ENCODE peak calls at places on chromosomes 6 and 20, in ten cellular contexts. One of them, this sample, is unnamed.

GRCh38 chr20:40657526-40657925 is 31.5 kb downstream of the MAFB start:
- DNase-seq in endothelial cell: no peak
- DNase-seq in Kasumi-1: no peak
- DNase-seq in mucosa of descending colon: no peak
- DNase-seq in T-helper 2 cell: no peak
- DNase-seq in activated CD4-positive, alpha-beta T cell treated with anti-CD3 and anti-CD28 coated beads, Interleukin-2, amount 50 U/mL, for 4 hours: no peak
- DNase-seq in GM13976: no peak
- DNase-seq in RKO: no peak
- DNase-seq in stromal cell of bone marrow: peak
- DNase-seq in PC-9: no peak
- DNase-seq in this sample: no peak

GRCh38 chr20:50415031-50415515 is 95.1 kb upstream of the PTPN1 start:
- DNase-seq in Kasumi-1: no peak
- DNase-seq in mucosa of descending colon: no peak
- DNase-seq in T-helper 2 cell: no peak
- DNase-seq in activated CD4-positive, alpha-beta T cell treated with anti-CD3 and anti-CD28 coated beads, Interleukin-2, amount 50 U/mL, for 4 hours: no peak
- DNase-seq in stromal cell of bone marrow: no peak
- DNase-seq in endothelial cell: no peak
- DNase-seq in PC-9: peak
- DNase-seq in GM13976: no peak
- DNase-seq in RKO: no peak
- DNase-seq in this sample: no peak

GRCh38 chr6:36443951-36444428 is 1.2 kb downstream of the KCTD20 start:
- DNase-seq in RKO: peak
- DNase-seq in GM13976: peak
- DNase-seq in PC-9: no peak
- DNase-seq in endothelial cell: peak
- DNase-seq in stromal cell of bone marrow: no peak
- DNase-seq in activated CD4-positive, alpha-beta T cell treated with anti-CD3 and anti-CD28 coated beads, Interleukin-2, amount 50 U/mL, for 4 hours: no peak
- DNase-seq in mucosa of descending colon: no peak
- DNase-seq in T-helper 2 cell: peak
- DNase-seq in Kasumi-1: peak
- DNase-seq in this sample: no peak

GRCh38 chr6:7169296-7169721 is 61.5 kb downstream of the RREB1 start:
- DNase-seq in GM13976: no peak
- DNase-seq in Kasumi-1: no peak
- DNase-seq in RKO: no peak
- DNase-seq in mucosa of descending colon: no peak
- DNase-seq in T-helper 2 cell: no peak
- DNase-seq in endothelial cell: no peak
- DNase-seq in stromal cell of bone marrow: no peak
- DNase-seq in PC-9: no peak
- DNase-seq in activated CD4-positive, alpha-beta T cell treated with anti-CD3 and anti-CD28 coated beads, Interleukin-2, amount 50 U/mL, for 4 hours: no peak
- DNase-seq in this sample: no peak

GRCh38 chr6:161273752-161274487 is at the start of gene AGPAT4:
- DNase-seq in mucosa of descending colon: peak
- DNase-seq in stromal cell of bone marrow: peak
- DNase-seq in PC-9: peak
- DNase-seq in Kasumi-1: peak
- DNase-seq in endothelial cell: peak
- DNase-seq in T-helper 2 cell: peak
- DNase-seq in GM13976: peak
- DNase-seq in activated CD4-positive, alpha-beta T cell treated with anti-CD3 and anti-CD28 coated beads, Interleukin-2, amount 50 U/mL, for 4 hours: peak
- DNase-seq in RKO: peak
- DNase-seq in this sample: peak

GRCh38 chr20:40805592-40805991 is 116.6 kb upstream of the MAFB start:
- DNase-seq in PC-9: no peak
- DNase-seq in stromal cell of bone marrow: no peak
- DNase-seq in T-helper 2 cell: no peak
- DNase-seq in endothelial cell: no peak
- DNase-seq in RKO: no peak
- DNase-seq in activated CD4-positive, alpha-beta T cell treated with anti-CD3 and anti-CD28 coated beads, Interleukin-2, amount 50 U/mL, for 4 hours: no peak
- DNase-seq in mucosa of descending colon: no peak
- DNase-seq in Kasumi-1: no peak
- DNase-seq in GM13976: no peak
- DNase-seq in this sample: no peak

GRCh38 chr6:82987951-82988350 is 77.7 kb downstream of the UBE3D start:
- DNase-seq in mucosa of descending colon: no peak
- DNase-seq in stromal cell of bone marrow: no peak
- DNase-seq in PC-9: no peak
- DNase-seq in T-helper 2 cell: no peak
- DNase-seq in RKO: no peak
- DNase-seq in endothelial cell: no peak
- DNase-seq in activated CD4-positive, alpha-beta T cell treated with anti-CD3 and anti-CD28 coated beads, Interleukin-2, amount 50 U/mL, for 4 hours: no peak
- DNase-seq in Kasumi-1: no peak
- DNase-seq in GM13976: no peak
- DNase-seq in this sample: no peak

GRCh38 chr6:114315841-114316595 is 26.8 kb downstream of the HS3ST5 start:
- DNase-seq in PC-9: no peak
- DNase-seq in T-helper 2 cell: no peak
- DNase-seq in RKO: no peak
- DNase-seq in endothelial cell: no peak
- DNase-seq in stromal cell of bone marrow: no peak
- DNase-seq in GM13976: no peak
- DNase-seq in mucosa of descending colon: no peak
- DNase-seq in Kasumi-1: no peak
- DNase-seq in activated CD4-positive, alpha-beta T cell treated with anti-CD3 and anti-CD28 coated beads, Interleukin-2, amount 50 U/mL, for 4 hours: no peak
- DNase-seq in this sample: no peak

GRCh38 chr6:40409716-40410397 is 177.3 kb downstream of the LRFN2 start:
- DNase-seq in RKO: no peak
- DNase-seq in GM13976: no peak
- DNase-seq in PC-9: no peak
- DNase-seq in stromal cell of bone marrow: no peak
- DNase-seq in endothelial cell: no peak
- DNase-seq in Kasumi-1: no peak
- DNase-seq in T-helper 2 cell: no peak
- DNase-seq in mucosa of descending colon: no peak
- DNase-seq in activated CD4-positive, alpha-beta T cell treated with anti-CD3 and anti-CD28 coated beads, Interleukin-2, amount 50 U/mL, for 4 hours: no peak
- DNase-seq in this sample: no peak

GRCh38 chr6:125248136-125248535 is 53.6 kb downstream of the HDDC2 start:
- DNase-seq in GM13976: no peak
- DNase-seq in endothelial cell: no peak
- DNase-seq in Kasumi-1: no peak
- DNase-seq in activated CD4-positive, alpha-beta T cell treated with anti-CD3 and anti-CD28 coated beads, Interleukin-2, amount 50 U/mL, for 4 hours: no peak
- DNase-seq in PC-9: no peak
- DNase-seq in RKO: no peak
- DNase-seq in stromal cell of bone marrow: no peak
- DNase-seq in T-helper 2 cell: no peak
- DNase-seq in mucosa of descending colon: no peak
- DNase-seq in this sample: no peak

GRCh38 chr20:41260734-41261220 is 56.8 kb downstream of the ZHX3 start:
- DNase-seq in Kasumi-1: no peak
- DNase-seq in GM13976: no peak
- DNase-seq in T-helper 2 cell: no peak
- DNase-seq in stromal cell of bone marrow: no peak
- DNase-seq in activated CD4-positive, alpha-beta T cell treated with anti-CD3 and anti-CD28 coated beads, Interleukin-2, amount 50 U/mL, for 4 hours: no peak
- DNase-seq in endothelial cell: no peak
- DNase-seq in mucosa of descending colon: no peak
- DNase-seq in PC-9: no peak
- DNase-seq in RKO: no peak
- DNase-seq in this sample: no peak

GRCh38 chr6:44275749-44276648 is 5.7 kb downstream of the TMEM151B start:
- DNase-seq in PC-9: no peak
- DNase-seq in stromal cell of bone marrow: no peak
- DNase-seq in endothelial cell: no peak
- DNase-seq in activated CD4-positive, alpha-beta T cell treated with anti-CD3 and anti-CD28 coated beads, Interleukin-2, amount 50 U/mL, for 4 hours: no peak
- DNase-seq in RKO: no peak
- DNase-seq in GM13976: no peak
- DNase-seq in mucosa of descending colon: no peak
- DNase-seq in Kasumi-1: no peak
- DNase-seq in T-helper 2 cell: peak
- DNase-seq in this sample: no peak

GRCh38 chr20:46089076-46089337 is 755 bp downstream of the NCOA5 start:
- DNase-seq in T-helper 2 cell: no peak
- DNase-seq in Kasumi-1: no peak
- DNase-seq in stromal cell of bone marrow: no peak
- DNase-seq in endothelial cell: no peak
- DNase-seq in mucosa of descending colon: no peak
- DNase-seq in activated CD4-positive, alpha-beta T cell treated with anti-CD3 and anti-CD28 coated beads, Interleukin-2, amount 50 U/mL, for 4 hours: no peak
- DNase-seq in RKO: no peak
- DNase-seq in GM13976: no peak
- DNase-seq in PC-9: no peak
- DNase-seq in this sample: no peak

GRCh38 chr6:43768983-43769525 is 957 bp upstream of the VEGFA start:
- DNase-seq in RKO: no peak
- DNase-seq in mucosa of descending colon: peak
- DNase-seq in PC-9: no peak
- DNase-seq in GM13976: no peak
- DNase-seq in Kasumi-1: no peak
- DNase-seq in T-helper 2 cell: no peak
- DNase-seq in endothelial cell: no peak
- DNase-seq in activated CD4-positive, alpha-beta T cell treated with anti-CD3 and anti-CD28 coated beads, Interleukin-2, amount 50 U/mL, for 4 hours: no peak
- DNase-seq in stromal cell of bone marrow: peak
- DNase-seq in this sample: no peak

GRCh38 chr6:39225946-39226437 is 3.3 kb downstream of the KCNK5 start:
- DNase-seq in activated CD4-positive, alpha-beta T cell treated with anti-CD3 and anti-CD28 coated beads, Interleukin-2, amount 50 U/mL, for 4 hours: peak
- DNase-seq in mucosa of descending colon: no peak
- DNase-seq in Kasumi-1: peak
- DNase-seq in endothelial cell: no peak
- DNase-seq in GM13976: no peak
- DNase-seq in RKO: no peak
- DNase-seq in T-helper 2 cell: peak
- DNase-seq in PC-9: no peak
- DNase-seq in stromal cell of bone marrow: no peak
- DNase-seq in this sample: no peak

GRCh38 chr6:90382760-90383159 is 86.1 kb upstream of the BACH2 start:
- DNase-seq in mucosa of descending colon: no peak
- DNase-seq in Kasumi-1: no peak
- DNase-seq in endothelial cell: no peak
- DNase-seq in RKO: no peak
- DNase-seq in stromal cell of bone marrow: no peak
- DNase-seq in GM13976: no peak
- DNase-seq in PC-9: no peak
- DNase-seq in T-helper 2 cell: no peak
- DNase-seq in activated CD4-positive, alpha-beta T cell treated with anti-CD3 and anti-CD28 coated beads, Interleukin-2, amount 50 U/mL, for 4 hours: no peak
- DNase-seq in this sample: no peak

GRCh38 chr6:169589293-169589692 is 112.5 kb downstream of the WDR27 start:
- DNase-seq in GM13976: no peak
- DNase-seq in RKO: no peak
- DNase-seq in mucosa of descending colon: no peak
- DNase-seq in PC-9: no peak
- DNase-seq in stromal cell of bone marrow: no peak
- DNase-seq in endothelial cell: no peak
- DNase-seq in Kasumi-1: no peak
- DNase-seq in T-helper 2 cell: peak
- DNase-seq in activated CD4-positive, alpha-beta T cell treated with anti-CD3 and anti-CD28 coated beads, Interleukin-2, amount 50 U/mL, for 4 hours: no peak
- DNase-seq in this sample: no peak

GRCh38 chr6:107110200-107110599 is 5.1 kb downstream of the BEND3 start:
- DNase-seq in stromal cell of bone marrow: no peak
- DNase-seq in mucosa of descending colon: no peak
- DNase-seq in T-helper 2 cell: peak
- DNase-seq in RKO: no peak
- DNase-seq in Kasumi-1: peak
- DNase-seq in PC-9: no peak
- DNase-seq in GM13976: no peak
- DNase-seq in activated CD4-positive, alpha-beta T cell treated with anti-CD3 and anti-CD28 coated beads, Interleukin-2, amount 50 U/mL, for 4 hours: no peak
- DNase-seq in endothelial cell: no peak
- DNase-seq in this sample: no peak

GRCh38 chr6:19587238-19587942 is 249.8 kb upstream of the ID4 start:
- DNase-seq in T-helper 2 cell: no peak
- DNase-seq in endothelial cell: no peak
- DNase-seq in stromal cell of bone marrow: no peak
- DNase-seq in PC-9: no peak
- DNase-seq in activated CD4-positive, alpha-beta T cell treated with anti-CD3 and anti-CD28 coated beads, Interleukin-2, amount 50 U/mL, for 4 hours: no peak
- DNase-seq in Kasumi-1: no peak
- DNase-seq in RKO: no peak
- DNase-seq in mucosa of descending colon: no peak
- DNase-seq in GM13976: no peak
- DNase-seq in this sample: no peak

GRCh38 chr6:55617272-55617671 is 38.3 kb upstream of the HMGCLL1 start:
- DNase-seq in endothelial cell: peak
- DNase-seq in stromal cell of bone marrow: peak
- DNase-seq in T-helper 2 cell: peak
- DNase-seq in RKO: peak
- DNase-seq in PC-9: no peak
- DNase-seq in GM13976: peak
- DNase-seq in Kasumi-1: peak
- DNase-seq in mucosa of descending colon: no peak
- DNase-seq in activated CD4-positive, alpha-beta T cell treated with anti-CD3 and anti-CD28 coated beads, Interleukin-2, amount 50 U/mL, for 4 hours: no peak
- DNase-seq in this sample: no peak

GRCh38 chr6:143743256-143744166 is 65.7 kb downstream of the PHACTR2 start:
- DNase-seq in stromal cell of bone marrow: no peak
- DNase-seq in T-helper 2 cell: no peak
- DNase-seq in GM13976: no peak
- DNase-seq in endothelial cell: no peak
- DNase-seq in mucosa of descending colon: no peak
- DNase-seq in Kasumi-1: no peak
- DNase-seq in activated CD4-positive, alpha-beta T cell treated with anti-CD3 and anti-CD28 coated beads, Interleukin-2, amount 50 U/mL, for 4 hours: no peak
- DNase-seq in PC-9: no peak
- DNase-seq in RKO: no peak
- DNase-seq in this sample: no peak

GRCh38 chr6:89321571-89321970 is 6.5 kb upstream of the GABRR2 start:
- DNase-seq in PC-9: no peak
- DNase-seq in activated CD4-positive, alpha-beta T cell treated with anti-CD3 and anti-CD28 coated beads, Interleukin-2, amount 50 U/mL, for 4 hours: no peak
- DNase-seq in RKO: no peak
- DNase-seq in T-helper 2 cell: no peak
- DNase-seq in Kasumi-1: peak
- DNase-seq in GM13976: no peak
- DNase-seq in mucosa of descending colon: no peak
- DNase-seq in stromal cell of bone marrow: no peak
- DNase-seq in endothelial cell: no peak
- DNase-seq in this sample: no peak

GRCh38 chr6:27161946-27162603 is 85.4 kb upstream of the PRSS16 start:
- DNase-seq in RKO: peak
- DNase-seq in Kasumi-1: peak
- DNase-seq in PC-9: peak
- DNase-seq in endothelial cell: peak
- DNase-seq in GM13976: peak
- DNase-seq in T-helper 2 cell: peak
- DNase-seq in mucosa of descending colon: no peak
- DNase-seq in activated CD4-positive, alpha-beta T cell treated with anti-CD3 and anti-CD28 coated beads, Interleukin-2, amount 50 U/mL, for 4 hours: no peak
- DNase-seq in stromal cell of bone marrow: no peak
- DNase-seq in this sample: no peak

GRCh38 chr6:145139895-145140294 is 595.4 kb downstream of the EPM2A start:
- DNase-seq in activated CD4-positive, alpha-beta T cell treated with anti-CD3 and anti-CD28 coated beads, Interleukin-2, amount 50 U/mL, for 4 hours: no peak
- DNase-seq in RKO: no peak
- DNase-seq in GM13976: no peak
- DNase-seq in stromal cell of bone marrow: no peak
- DNase-seq in PC-9: no peak
- DNase-seq in T-helper 2 cell: no peak
- DNase-seq in Kasumi-1: no peak
- DNase-seq in endothelial cell: no peak
- DNase-seq in mucosa of descending colon: no peak
- DNase-seq in this sample: no peak

GRCh38 chr6:47908271-47908670 is 126.4 kb downstream of the OPN5 start:
- DNase-seq in mucosa of descending colon: no peak
- DNase-seq in activated CD4-positive, alpha-beta T cell treated with anti-CD3 and anti-CD28 coated beads, Interleukin-2, amount 50 U/mL, for 4 hours: no peak
- DNase-seq in GM13976: no peak
- DNase-seq in Kasumi-1: no peak
- DNase-seq in stromal cell of bone marrow: no peak
- DNase-seq in T-helper 2 cell: no peak
- DNase-seq in endothelial cell: no peak
- DNase-seq in PC-9: no peak
- DNase-seq in RKO: no peak
- DNase-seq in this sample: no peak

GRCh38 chr6:75422024-75422639 is 71.5 kb downstream of the FILIP1 start:
- DNase-seq in activated CD4-positive, alpha-beta T cell treated with anti-CD3 and anti-CD28 coated beads, Interleukin-2, amount 50 U/mL, for 4 hours: no peak
- DNase-seq in RKO: no peak
- DNase-seq in T-helper 2 cell: no peak
- DNase-seq in Kasumi-1: no peak
- DNase-seq in GM13976: no peak
- DNase-seq in mucosa of descending colon: no peak
- DNase-seq in endothelial cell: no peak
- DNase-seq in stromal cell of bone marrow: no peak
- DNase-seq in PC-9: no peak
- DNase-seq in this sample: no peak

GRCh38 chr6:111113731-111114438 is 26.6 kb downstream of the SLC16A10 start:
- DNase-seq in Kasumi-1: peak
- DNase-seq in mucosa of descending colon: no peak
- DNase-seq in PC-9: no peak
- DNase-seq in GM13976: no peak
- DNase-seq in activated CD4-positive, alpha-beta T cell treated with anti-CD3 and anti-CD28 coated beads, Interleukin-2, amount 50 U/mL, for 4 hours: peak
- DNase-seq in RKO: peak
- DNase-seq in T-helper 2 cell: peak
- DNase-seq in stromal cell of bone marrow: peak
- DNase-seq in endothelial cell: no peak
- DNase-seq in this sample: peak